ENCODE peak calls at places on chromosome 6, in seven cellular contexts. Q, V, C, N, Y, D and X are unnamed samples.

GRCh38 chr6:27889628-27890315 is 22.4 kb downstream of the OR2B2 start:
- DNase-seq in Q (no peak), C (peak), D (no peak), V (no peak), N (no peak), Y (peak), X (no peak)

GRCh38 chr6:3356056-3356823 is 97.5 kb downstream of the PSMG4 start:
- DNase-seq in Y (peak), N (peak), Q (peak), C (no peak), V (peak), D (peak), X (peak)

GRCh38 chr6:12324096-12324495 is 33.9 kb downstream of the EDN1 start:
- DNase-seq in Y (peak), D (no peak), N (peak), Q (no peak), C (no peak), V (no peak), X (no peak)

GRCh38 chr6:81241717-81242116 is 510.8 kb downstream of the TENT5A start:
- DNase-seq in C (no peak), Y (peak), N (peak), D (no peak), V (no peak), Q (no peak), X (peak)

GRCh38 chr6:130245267-130245666 is 22.5 kb upstream of the SAMD3 start:
- DNase-seq in D (no peak), Y (no peak), C (no peak), N (no peak), V (no peak), Q (no peak), X (no peak)

GRCh38 chr6:128567029-128567428 is 46.6 kb upstream of the PTPRK start:
- DNase-seq in Y (peak), Q (no peak), V (no peak), N (peak), D (no peak), C (no peak), X (no peak)

GRCh38 chr6:1736346-1737105 is 126.8 kb downstream of the FOXC1 start:
- DNase-seq in Y (no peak), C (no peak), Q (no peak), D (no peak), N (no peak), V (no peak), X (no peak)

GRCh38 chr6:158357570-158358216 is 45.4 kb downstream of the TULP4 start:
- DNase-seq in N (no peak), Y (no peak), V (no peak), C (peak), Q (no peak), D (peak), X (no peak)

GRCh38 chr6:167766986-167767714 is 59.6 kb upstream of the AFDN start:
- DNase-seq in V (no peak), Q (no peak), N (no peak), C (no peak), D (no peak), Y (no peak), X (no peak)

GRCh38 chr6:136365781-136366354 is 76.2 kb upstream of the BCLAF1 start:
- DNase-seq in Q (no peak), C (peak), V (no peak), N (no peak), D (no peak), Y (no peak), X (no peak)

GRCh38 chr6:16591681-16592549 is 169.3 kb downstream of the ATXN1 start:
- DNase-seq in C (no peak), N (peak), Q (no peak), Y (no peak), V (no peak), D (peak), X (no peak)

GRCh38 chr6:149614352-149614751 is 34.2 kb downstream of the KATNA1 start:
- DNase-seq in N (peak), V (no peak), C (no peak), Y (peak), D (no peak), Q (no peak), X (no peak)

GRCh38 chr6:43115365-43115764 is 39.3 kb downstream of the PTK7 start:
- DNase-seq in Y (no peak), Q (no peak), V (no peak), C (no peak), N (no peak), D (no peak), X (no peak)

GRCh38 chr6:108846628-108847027 is 1.6 kb upstream of the ARMC2 start:
- DNase-seq in C (no peak), Q (no peak), D (no peak), N (no peak), Y (no peak), V (no peak), X (no peak)

GRCh38 chr6:168097221-168097620 is 18.2 kb upstream of the FRMD1 start:
- DNase-seq in C (no peak), Y (no peak), N (no peak), Q (no peak), V (no peak), D (no peak), X (no peak)

GRCh38 chr6:100344761-100345160 is 120.0 kb downstream of the SIM1 start:
- DNase-seq in N (peak), Y (peak), V (no peak), C (no peak), Q (no peak), D (no peak), X (peak)

GRCh38 chr6:159866286-159867247 is 24.2 kb upstream of the MAS1 start:
- DNase-seq in Q (no peak), Y (no peak), C (no peak), V (no peak), D (no peak), N (no peak), X (no peak)

GRCh38 chr6:108616544-108616943 is 55.8 kb downstream of the FOXO3 start:
- DNase-seq in Q (no peak), V (no peak), Y (no peak), C (no peak), N (peak), D (no peak), X (no peak)

GRCh38 chr6:69379518-69379917 is 417.3 kb downstream of the LMBRD1 start:
- DNase-seq in Q (peak), N (no peak), Y (no peak), V (no peak), C (no peak), D (no peak), X (no peak)

GRCh38 chr6:12012231-12012565 is at the start of gene HIVEP1:
- DNase-seq in D (no peak), Q (peak), C (peak), V (peak), Y (no peak), N (peak), X (peak)

GRCh38 chr6:5507056-5507722 is 245.9 kb downstream of the FARS2 start:
- DNase-seq in Q (no peak), N (no peak), Y (no peak), C (no peak), V (no peak), D (peak), X (no peak)

GRCh38 chr6:150068786-150069648 is at the start of gene ULBP3:
- DNase-seq in N (peak), V (peak), Q (peak), C (peak), Y (peak), D (no peak), X (peak)

GRCh38 chr6:166633732-166634535 is 6.9 kb upstream of the RPS6KA2 start:
- DNase-seq in V (no peak), D (no peak), Q (no peak), N (no peak), Y (peak), C (no peak), X (peak)

GRCh38 chr6:158642097-158642601 is 2.4 kb downstream of the DYNLT1 start:
- DNase-seq in D (no peak), N (peak), C (peak), Y (peak), Q (no peak), V (no peak), X (peak)

GRCh38 chr6:138036111-138036510 is 71.1 kb downstream of the PERP start:
- DNase-seq in C (no peak), D (no peak), Q (no peak), N (no peak), V (no peak), Y (no peak), X (no peak)

GRCh38 chr6:86937219-86938079 is at the start of gene HTR1E:
- DNase-seq in C (no peak), D (no peak), Y (peak), Q (peak), N (no peak), V (no peak), X (no peak)

GRCh38 chr6:129966125-129966524 is 52.3 kb upstream of the L3MBTL3 start:
- DNase-seq in Q (no peak), N (no peak), D (no peak), C (no peak), V (no peak), Y (no peak), X (no peak)